ENCODE peak calls at places on chromosomes 5 and 9, in eight cellular contexts. W, P, A, I, Y, G, Q and S are unnamed samples.

GRCh38 chr9:72858089-72858912 is 94.6 kb downstream of the ALDH1A1 start:
- DNase-seq in G (no peak), W (no peak), I (no peak), P (no peak), Q (peak; percentile 74), A (peak; percentile 29), Y (no peak), S (no peak)

GRCh38 chr9:89664896-89665329 is 60.1 kb downstream of the GADD45G start:
- DNase-seq in G (no peak), W (no peak), Q (no peak), P (peak; percentile 73), A (no peak), I (no peak), Y (no peak), S (no peak)

GRCh38 chr9:104553261-104553660 is 15.7 kb upstream of the OR13C8 start:
- DNase-seq in Y (no peak), G (no peak), P (no peak), W (no peak), I (no peak), A (no peak), Q (peak; percentile 35), S (no peak)

GRCh38 chr5:14257995-14258403 is 114.9 kb downstream of the TRIO start:
- DNase-seq in W (no peak), I (no peak), G (no peak), P (no peak), Y (no peak), Q (no peak), A (no peak), S (no peak)

GRCh38 chr5:120062515-120062917 is 401.6 kb upstream of the PRR16 start:
- DNase-seq in G (no peak), Y (no peak), I (no peak), A (no peak), Q (peak; percentile 50), P (no peak), W (no peak), S (no peak)

GRCh38 chr9:136118061-136118366 is 661 bp downstream of the TMEM250 start:
- DNase-seq in P (no peak), A (no peak), G (no peak), W (no peak), Q (no peak), I (no peak), Y (no peak), S (no peak)

GRCh38 chr5:91296691-91297143 is 86.4 kb downstream of the ARRDC3 start:
- DNase-seq in G (no peak), A (no peak), Q (peak; percentile 63), P (no peak), W (no peak), Y (no peak), I (no peak), S (no peak)

GRCh38 chr5:104347119-104347708 is 784.6 kb upstream of the NUDT12 start:
- DNase-seq in Q (peak; percentile 35), W (no peak), A (no peak), G (no peak), I (no peak), Y (no peak), P (no peak), S (no peak)

GRCh38 chr5:171965740-171966139 is 40.7 kb downstream of the FBXW11 start:
- DNase-seq in W (no peak), P (no peak), G (no peak), A (no peak), I (peak; percentile 23), Y (no peak), Q (no peak), S (no peak)

GRCh38 chr5:134547579-134547978 is 22.1 kb downstream of the JADE2 start:
- DNase-seq in Y (no peak), Q (peak; percentile 94), W (no peak), G (no peak), P (no peak), A (no peak), I (no peak), S (no peak)

GRCh38 chr9:91771027-91771426 is 179.0 kb downstream of the ROR2 start:
- DNase-seq in A (no peak), G (no peak), Q (peak; percentile 96), Y (no peak), P (peak; percentile 51), W (no peak), I (no peak), S (no peak)

GRCh38 chr5:151002250-151002649 is 18.1 kb upstream of the GPX3 start:
- DNase-seq in P (no peak), W (no peak), G (no peak), Q (peak; percentile 72), Y (no peak), I (no peak), A (no peak), S (no peak)

GRCh38 chr5:120454094-120454798 is 9.9 kb upstream of the PRR16 start:
- DNase-seq in W (no peak), I (no peak), P (no peak), Y (no peak), G (no peak), Q (peak; percentile 91), A (no peak), S (no peak)

GRCh38 chr5:116557669-116558271 is 16.9 kb downstream of the SEMA6A start:
- DNase-seq in Y (no peak), Q (peak; percentile 41), G (no peak), A (no peak), P (no peak), I (no peak), W (no peak), S (no peak)

GRCh38 chr5:101977729-101978345 is 318.2 kb downstream of the SLCO4C1 start:
- DNase-seq in P (no peak), A (peak; percentile 14), Q (peak; percentile 14), Y (no peak), G (no peak), I (no peak), W (no peak), S (no peak)

GRCh38 chr5:127228540-127229184 is 61.9 kb upstream of the MEGF10 start:
- DNase-seq in A (peak; percentile 5), P (peak; percentile 16), Q (no peak), G (no peak), Y (no peak), I (no peak), W (no peak), S (no peak)

GRCh38 chr5:100889165-100889564 is 13.9 kb downstream of the ST8SIA4 start:
- DNase-seq in I (no peak), W (no peak), A (no peak), P (no peak), Q (no peak), Y (no peak), G (no peak), S (no peak)

GRCh38 chr9:2833096-2833495 is 10.8 kb downstream of the PUM3 start:
- DNase-seq in Q (no peak), W (no peak), A (no peak), G (no peak), I (no peak), P (no peak), Y (no peak), S (no peak)

GRCh38 chr9:37914154-37914551 is 10.2 kb upstream of the SLC25A51 start:
- DNase-seq in A (no peak), P (no peak), W (no peak), I (no peak), Q (no peak), G (no peak), Y (no peak), S (no peak)

GRCh38 chr9:127612993-127613954 is 1.2 kb downstream of the STXBP1 start:
- DNase-seq in I (peak; percentile 19), Q (peak; percentile 90), G (peak; percentile 43), W (no peak), A (peak; percentile 52), P (peak; percentile 54), Y (peak; percentile 31), S (no peak)

GRCh38 chr5:153147891-153148623 is 342.4 kb upstream of the GRIA1 start:
- DNase-seq in I (no peak), G (no peak), A (peak; percentile 29), W (no peak), Y (no peak), Q (peak; percentile 79), P (no peak), S (no peak)

GRCh38 chr9:130999265-130999623 is 9.7 kb upstream of the LAMC3 start:
- DNase-seq in Y (no peak), Q (no peak), A (no peak), I (no peak), W (no peak), P (no peak), G (no peak), S (no peak)

GRCh38 chr9:95930314-95930713 is 54.8 kb downstream of the ERCC6L2 start:
- DNase-seq in I (no peak), Y (no peak), G (no peak), A (no peak), Q (no peak), P (no peak), W (no peak), S (no peak)

GRCh38 chr9:112755675-112756074 is 5.1 kb downstream of the SNX30 start:
- DNase-seq in W (no peak), Q (peak; percentile 28), Y (no peak), P (no peak), A (no peak), G (no peak), I (no peak), S (no peak)

GRCh38 chr5:139822553-139823425 is 27.2 kb downstream of the PSD2 start:
- DNase-seq in Q (no peak), G (no peak), Y (no peak), P (no peak), W (no peak), I (no peak), A (no peak), S (no peak)

GRCh38 chr9:95515272-95516113 is 1.3 kb downstream of the PTCH1 start:
- DNase-seq in W (peak; percentile 18), Y (no peak), P (peak; percentile 38), Q (peak; percentile 35), G (no peak), I (peak; percentile 36), A (peak; percentile 75), S (no peak)

GRCh38 chr5:119318256-119318914 is 37.4 kb upstream of the TNFAIP8 start:
- DNase-seq in P (no peak), I (no peak), Y (no peak), A (no peak), Q (no peak), W (no peak), G (no peak), S (no peak)

GRCh38 chr9:88936132-88936531 is 55.1 kb upstream of the S1PR3 start:
- DNase-seq in W (no peak), A (no peak), G (no peak), Q (no peak), I (no peak), Y (no peak), P (no peak), S (no peak)

GRCh38 chr9:121556082-121556481 is 56.4 kb upstream of the GGTA1 start:
- DNase-seq in I (no peak), Q (no peak), W (no peak), G (no peak), P (no peak), Y (no peak), A (no peak), S (no peak)

GRCh38 chr5:61159070-61159469 is 3.2 kb downstream of the SMIM15 start:
- DNase-seq in Q (no peak), P (no peak), W (no peak), Y (no peak), I (no peak), G (no peak), A (no peak), S (no peak)

GRCh38 chr5:132268698-132269551 is 11.4 kb downstream of the PDLIM4 start:
- DNase-seq in Q (peak; percentile 92), P (no peak), W (no peak), A (peak; percentile 66), I (no peak), G (no peak), Y (no peak), S (no peak)

GRCh38 chr9:72533322-72533721 is 11.9 kb downstream of the TMC1 start:
- DNase-seq in P (no peak), Y (no peak), Q (no peak), W (no peak), I (no peak), G (no peak), A (no peak), S (no peak)

GRCh38 chr9:87546704-87547103 is 49.0 kb downstream of the DAPK1 start:
- DNase-seq in P (no peak), Q (peak; percentile 17), I (no peak), W (no peak), G (no peak), A (no peak), Y (no peak), S (no peak)

GRCh38 chr5:33556330-33557328 is 115.9 kb downstream of the TARS1 start:
- DNase-seq in Q (peak; percentile 16), A (peak; percentile 7), W (no peak), Y (no peak), G (no peak), I (no peak), P (no peak), S (no peak)